ENCODE peak calls at places on chromosomes 12 and 14, in five cellular contexts. One of them, this sample, is unnamed.

GRCh38 chr12:124762791-124763593 is 100.7 kb downstream of the SCARB1 start:
- DNase-seq in WERI-Rb-1: no peak
- DNase-seq in AG10803: peak
- DNase-seq in RWPE1: peak
- DNase-seq in neural crest cell: no peak
- DNase-seq in this sample: no peak

GRCh38 chr14:29925106-29925722 is 2.4 kb downstream of the PRKD1 start:
- DNase-seq in AG10803: peak
- DNase-seq in RWPE1: no peak
- DNase-seq in neural crest cell: no peak
- DNase-seq in WERI-Rb-1: no peak
- DNase-seq in this sample: no peak

GRCh38 chr12:25152055-25152454 is 42.9 kb downstream of the DNAI7 start:
- DNase-seq in neural crest cell: no peak
- DNase-seq in WERI-Rb-1: no peak
- DNase-seq in RWPE1: no peak
- DNase-seq in AG10803: no peak
- DNase-seq in this sample: no peak

GRCh38 chr12:44484862-44485261 is 391.3 kb downstream of the NELL2 start:
- DNase-seq in WERI-Rb-1: no peak
- DNase-seq in neural crest cell: no peak
- DNase-seq in AG10803: no peak
- DNase-seq in RWPE1: no peak
- DNase-seq in this sample: no peak

GRCh38 chr12:46357438-46358324 is 14.9 kb downstream of the SLC38A2 start:
- DNase-seq in WERI-Rb-1: no peak
- DNase-seq in AG10803: peak
- DNase-seq in RWPE1: peak
- DNase-seq in neural crest cell: no peak
- DNase-seq in this sample: no peak

GRCh38 chr12:103756443-103756842 is 84.6 kb downstream of the NT5DC3 start:
- DNase-seq in RWPE1: no peak
- DNase-seq in AG10803: no peak
- DNase-seq in neural crest cell: no peak
- DNase-seq in WERI-Rb-1: no peak
- DNase-seq in this sample: no peak

GRCh38 chr12:75471928-75472865 is 8.4 kb upstream of the GLIPR1 start:
- DNase-seq in RWPE1: no peak
- DNase-seq in WERI-Rb-1: no peak
- DNase-seq in AG10803: no peak
- DNase-seq in neural crest cell: no peak
- DNase-seq in this sample: no peak

GRCh38 chr12:15688838-15689237 is 100.3 kb downstream of the EPS8 start:
- DNase-seq in AG10803: no peak
- DNase-seq in neural crest cell: peak
- DNase-seq in WERI-Rb-1: no peak
- DNase-seq in RWPE1: no peak
- DNase-seq in this sample: no peak

GRCh38 chr12:114762490-114763110 is 78.6 kb upstream of the TBX3 start:
- DNase-seq in neural crest cell: no peak
- DNase-seq in AG10803: peak
- DNase-seq in WERI-Rb-1: no peak
- DNase-seq in RWPE1: no peak
- DNase-seq in this sample: no peak

GRCh38 chr12:116461060-116461459 is 98.1 kb upstream of the MAP1LC3B2 start:
- DNase-seq in RWPE1: no peak
- DNase-seq in AG10803: no peak
- DNase-seq in neural crest cell: no peak
- DNase-seq in WERI-Rb-1: no peak
- DNase-seq in this sample: no peak

GRCh38 chr12:95440401-95440800 is 33.6 kb upstream of the METAP2 start:
- DNase-seq in RWPE1: no peak
- DNase-seq in AG10803: no peak
- DNase-seq in WERI-Rb-1: no peak
- DNase-seq in neural crest cell: no peak
- DNase-seq in this sample: no peak

DNA sequence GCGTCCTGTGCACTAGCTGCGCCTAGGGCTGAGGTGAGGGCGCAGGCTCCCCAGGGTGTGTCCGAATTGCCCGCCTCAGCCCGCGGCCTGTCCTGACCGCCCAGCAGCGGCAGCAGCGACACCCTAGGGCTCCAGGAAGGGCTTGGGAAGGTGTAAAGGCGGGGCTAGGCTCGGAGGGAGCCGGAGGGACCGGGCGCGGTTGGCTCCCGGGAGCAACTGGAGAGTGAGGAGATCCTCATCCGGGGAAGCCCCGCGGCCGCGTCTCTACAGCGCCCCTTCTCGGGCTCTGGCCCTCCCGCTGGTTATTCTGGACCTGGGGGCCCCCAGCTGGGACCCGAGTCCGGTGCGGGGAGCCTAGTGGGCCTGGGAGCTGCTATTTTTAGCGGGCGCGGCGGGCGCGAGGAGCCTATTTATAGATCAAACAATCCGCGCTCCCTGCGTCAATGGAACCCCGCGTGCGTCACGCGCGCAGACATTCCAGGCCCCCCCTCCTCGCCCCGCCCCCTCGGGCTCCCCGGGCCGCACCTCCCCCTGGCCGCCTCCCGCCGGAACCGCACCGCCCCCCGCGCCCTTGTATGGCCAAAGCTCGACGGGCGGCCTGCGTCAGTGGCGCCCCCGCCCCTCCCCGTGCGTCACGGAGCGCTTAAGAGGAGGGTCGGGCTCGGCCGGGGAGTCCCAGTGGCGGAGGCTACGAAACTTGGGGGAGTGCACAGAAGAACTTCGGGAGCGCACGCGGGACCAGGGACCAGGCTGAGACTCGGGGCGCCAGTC is at the start of gene NR4A1:
- DNase-seq in RWPE1: peak
- DNase-seq in neural crest cell: peak
- DNase-seq in WERI-Rb-1: peak
- DNase-seq in AG10803: peak
- DNase-seq in this sample: peak
- TF ChIP-seq CTCF in RWPE1: no peak
- TF ChIP-seq CTCF in neural crest cell: no peak
- TF ChIP-seq CTCF in WERI-Rb-1: peak
- TF ChIP-seq CTCF in AG10803: no peak
- TF ChIP-seq CTCF in this sample: no peak

GRCh38 chr12:53481957-53482586 is 17.2 kb downstream of the MAP3K12 start:
- DNase-seq in AG10803: no peak
- DNase-seq in neural crest cell: no peak
- DNase-seq in RWPE1: no peak
- DNase-seq in WERI-Rb-1: no peak
- DNase-seq in this sample: no peak
- TF ChIP-seq CTCF in AG10803: peak
- TF ChIP-seq CTCF in neural crest cell: peak
- TF ChIP-seq CTCF in RWPE1: no peak
- TF ChIP-seq CTCF in WERI-Rb-1: peak
- TF ChIP-seq CTCF in this sample: peak

GRCh38 chr14:106346534-106347290 is 820.3 kb downstream of the TMEM121 start:
- DNase-seq in AG10803: no peak
- DNase-seq in RWPE1: no peak
- DNase-seq in neural crest cell: no peak
- DNase-seq in WERI-Rb-1: no peak
- DNase-seq in this sample: no peak

GRCh38 chr14:106347291-106347778 is 821.0 kb downstream of the TMEM121 start:
- DNase-seq in AG10803: no peak
- DNase-seq in RWPE1: no peak
- DNase-seq in WERI-Rb-1: no peak
- DNase-seq in neural crest cell: no peak
- DNase-seq in this sample: no peak

GRCh38 chr14:106346084-106346483 is 819.7 kb downstream of the TMEM121 start:
- DNase-seq in RWPE1: no peak
- DNase-seq in AG10803: no peak
- DNase-seq in WERI-Rb-1: no peak
- DNase-seq in neural crest cell: no peak
- DNase-seq in this sample: no peak

GRCh38 chr14:106347890-106348755 is 821.7 kb downstream of the TMEM121 start:
- DNase-seq in neural crest cell: no peak
- DNase-seq in RWPE1: no peak
- DNase-seq in AG10803: no peak
- DNase-seq in WERI-Rb-1: no peak
- DNase-seq in this sample: no peak

GRCh38 chr14:106343636-106344035 is 817.3 kb downstream of the TMEM121 start:
- DNase-seq in AG10803: no peak
- DNase-seq in neural crest cell: no peak
- DNase-seq in WERI-Rb-1: no peak
- DNase-seq in RWPE1: no peak
- DNase-seq in this sample: no peak
- TF ChIP-seq CTCF in AG10803: no peak
- TF ChIP-seq CTCF in neural crest cell: no peak
- TF ChIP-seq CTCF in WERI-Rb-1: no peak
- TF ChIP-seq CTCF in RWPE1: no peak
- TF ChIP-seq CTCF in this sample: no peak

GRCh38 chr14:73752297-73752992 is 38.3 kb upstream of the PNMA1 start:
- DNase-seq in RWPE1: no peak
- DNase-seq in AG10803: peak
- DNase-seq in neural crest cell: no peak
- DNase-seq in WERI-Rb-1: no peak
- DNase-seq in this sample: no peak
- TF ChIP-seq CTCF in RWPE1: no peak
- TF ChIP-seq CTCF in AG10803: peak
- TF ChIP-seq CTCF in neural crest cell: peak
- TF ChIP-seq CTCF in WERI-Rb-1: peak
- TF ChIP-seq CTCF in this sample: no peak

DNA sequence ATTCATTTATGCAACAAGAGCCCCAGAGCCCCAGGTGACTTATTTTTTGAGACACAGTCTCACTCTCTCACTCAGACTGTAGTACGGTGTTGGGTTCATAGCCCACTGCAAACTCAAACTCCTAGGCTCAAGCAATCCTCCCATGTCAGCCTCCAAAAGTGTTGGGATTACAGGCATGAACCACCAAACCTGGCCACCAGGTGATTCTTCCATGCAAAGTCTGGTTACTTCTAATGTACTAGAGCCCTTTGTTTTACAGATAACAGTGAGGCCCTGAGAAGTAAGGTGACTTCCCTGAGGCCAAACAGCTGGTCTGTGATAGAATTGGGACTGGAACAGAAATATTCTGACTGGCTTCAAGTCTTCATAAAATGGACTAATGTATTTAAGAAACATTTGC is 10.0 kb upstream of the KCNK10 start:
- DNase-seq in WERI-Rb-1: no peak
- DNase-seq in AG10803: no peak
- DNase-seq in neural crest cell: no peak
- DNase-seq in RWPE1: no peak
- DNase-seq in this sample: no peak
- TF ChIP-seq CTCF in WERI-Rb-1: no peak
- TF ChIP-seq CTCF in AG10803: no peak
- TF ChIP-seq CTCF in neural crest cell: no peak
- TF ChIP-seq CTCF in RWPE1: no peak
- TF ChIP-seq CTCF in this sample: no peak

DNA sequence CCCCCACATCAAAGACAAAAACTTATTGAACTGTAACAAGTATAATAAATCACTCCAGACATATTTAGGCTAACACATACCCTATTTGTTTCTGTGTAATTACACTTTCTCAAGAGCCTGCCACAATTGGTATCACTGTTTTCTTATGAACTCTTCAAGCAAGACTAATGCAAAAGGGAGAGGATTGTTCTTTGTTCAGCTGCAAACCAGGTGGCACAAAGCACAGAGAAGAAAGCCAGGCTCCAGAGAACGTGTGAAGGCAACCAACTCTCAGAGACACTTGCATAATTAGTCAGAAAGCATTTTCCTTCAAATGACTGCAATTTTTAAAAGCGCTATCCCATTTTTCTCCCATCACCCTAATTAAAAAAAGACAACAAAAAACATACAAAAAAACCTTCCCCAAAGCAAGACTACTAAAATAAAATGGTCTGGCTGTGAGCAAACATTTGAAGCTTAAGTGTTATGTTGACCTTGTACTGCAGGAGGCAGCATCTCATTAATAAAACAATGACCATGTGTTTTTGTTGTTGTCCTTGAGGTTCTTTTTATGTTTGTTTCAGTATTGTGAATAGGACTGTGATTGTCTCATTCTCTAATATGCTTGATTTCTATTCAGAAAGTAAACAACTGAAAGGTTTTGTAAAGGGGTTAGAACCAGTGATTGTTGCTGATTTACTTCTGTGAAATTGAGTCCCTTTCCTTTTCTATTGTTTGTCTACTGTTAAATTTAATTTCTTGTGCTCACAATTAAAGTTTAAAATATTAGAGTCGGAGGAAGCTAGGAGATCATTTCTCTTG is 452.7 kb upstream of the PDE3A start:
- DNase-seq in neural crest cell: no peak
- DNase-seq in RWPE1: no peak
- DNase-seq in AG10803: peak
- DNase-seq in WERI-Rb-1: no peak
- DNase-seq in this sample: peak
- TF ChIP-seq CTCF in neural crest cell: peak
- TF ChIP-seq CTCF in RWPE1: no peak
- TF ChIP-seq CTCF in AG10803: peak
- TF ChIP-seq CTCF in WERI-Rb-1: peak
- TF ChIP-seq CTCF in this sample: peak

DNA sequence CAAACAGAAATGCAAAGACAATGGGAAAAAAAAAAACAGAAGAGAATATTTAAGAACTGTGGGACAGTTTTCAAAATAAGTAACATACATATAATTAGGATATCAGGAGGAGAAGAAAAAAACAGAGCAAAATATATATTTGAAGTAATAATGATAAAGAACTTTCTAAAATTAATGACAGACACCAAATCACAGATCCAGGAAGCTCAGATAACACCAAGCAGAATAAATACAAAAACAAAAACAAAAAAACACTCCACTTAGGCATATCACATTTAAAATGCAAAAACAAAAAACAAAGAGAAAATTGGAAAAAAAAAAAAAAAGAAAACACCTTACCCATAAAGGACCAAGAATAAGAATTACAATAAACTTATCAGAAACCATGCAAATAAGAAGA is 9.6 kb upstream of the RFX4 start:
- DNase-seq in neural crest cell: no peak
- DNase-seq in AG10803: no peak
- DNase-seq in WERI-Rb-1: no peak
- DNase-seq in RWPE1: no peak
- DNase-seq in this sample: no peak
- TF ChIP-seq CTCF in neural crest cell: no peak
- TF ChIP-seq CTCF in AG10803: no peak
- TF ChIP-seq CTCF in WERI-Rb-1: no peak
- TF ChIP-seq CTCF in RWPE1: no peak
- TF ChIP-seq CTCF in this sample: no peak

GRCh38 chr14:102805454-102805891 is 28.2 kb downstream of the TRAF3 start:
- DNase-seq in AG10803: peak
- DNase-seq in RWPE1: no peak
- DNase-seq in neural crest cell: no peak
- DNase-seq in WERI-Rb-1: no peak
- DNase-seq in this sample: no peak
- TF ChIP-seq CTCF in AG10803: peak
- TF ChIP-seq CTCF in RWPE1: no peak
- TF ChIP-seq CTCF in neural crest cell: no peak
- TF ChIP-seq CTCF in WERI-Rb-1: no peak
- TF ChIP-seq CTCF in this sample: no peak

DNA sequence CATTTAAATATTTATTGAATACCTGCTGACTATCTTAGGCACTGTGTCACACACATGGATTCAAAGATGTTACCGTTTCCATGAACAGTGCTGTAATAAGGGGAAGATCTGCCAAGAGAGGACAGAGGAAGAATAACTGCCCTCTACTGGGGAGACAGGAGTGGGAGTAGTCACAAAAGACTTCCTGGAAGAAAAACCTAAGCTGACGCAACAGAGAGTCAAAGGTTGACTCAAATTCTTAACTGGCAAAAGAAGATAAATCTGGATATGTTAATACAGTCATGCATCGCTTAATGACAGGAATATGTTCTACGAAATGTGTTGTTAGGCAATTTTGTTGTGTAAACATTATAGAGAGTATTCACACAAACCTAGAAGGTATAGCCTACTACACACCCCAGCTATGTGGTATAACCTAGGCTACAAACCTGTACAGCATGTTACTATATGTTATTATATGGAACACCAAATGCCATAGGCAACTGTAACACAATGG is 51.5 kb downstream of the DCAF5 start:
- DNase-seq in WERI-Rb-1: no peak
- DNase-seq in RWPE1: peak
- DNase-seq in AG10803: peak
- DNase-seq in neural crest cell: no peak
- DNase-seq in this sample: no peak
- TF ChIP-seq CTCF in WERI-Rb-1: peak
- TF ChIP-seq CTCF in RWPE1: peak
- TF ChIP-seq CTCF in AG10803: peak
- TF ChIP-seq CTCF in neural crest cell: peak
- TF ChIP-seq CTCF in this sample: peak

This sample was measured in endothelial cell.